ENCODE peak calls at places on chromosome 14, in nine cellular contexts. Y is CD8-positive, alpha-beta T cell; I is ovary; B is mammary epithelial cell; E is Karpas-422; N is IMR-90; F is esophagus squamous epithelium; U is tibial artery; O is mesendoderm. A is an unnamed sample. For H3K4me1, the result is how much of the 10 kb centered on the place peaks cover.

GRCh38 chr14:94483729-94484275 is 7.8 kb upstream of the SERPINA9 start:
- DNase-seq in Y (no peak), I (no peak), B (peak), E (no peak), N (peak), F (no peak), U (no peak), O (no peak), A (no peak)

GRCh38 chr14:95662376-95663186 is 23.6 kb upstream of the TCL1B start:
- DNase-seq in Y (no peak), I (no peak), B (no peak), E (no peak), N (no peak), F (no peak), U (no peak), O (peak), A (no peak)

GRCh38 chr14:102554835-102555819 is 37.3 kb upstream of the RCOR1 start:
- DNase-seq in Y (peak), I (no peak), B (no peak), E (peak), N (no peak), F (no peak), U (peak), O (peak), A (no peak)

GRCh38 chr14:96630281-96630680 is 128.1 kb downstream of the PAPOLA start:
- DNase-seq in Y (no peak), I (no peak), B (no peak), E (no peak), N (no peak), F (no peak), U (no peak), O (no peak), A (no peak)

GRCh38 chr14:39581474-39581873 is 149.2 kb upstream of the FBXO33 start:
- DNase-seq in Y (no peak), I (no peak), B (no peak), E (peak), N (no peak), F (no peak), U (no peak), O (no peak), A (no peak)

GRCh38 chr14:74977164-74977900 is 21.9 kb upstream of the PGF start:
- DNase-seq in Y (no peak), I (no peak), B (no peak), E (no peak), N (no peak), F (no peak), U (no peak), O (no peak), A (no peak)

GRCh38 chr14:90851327-90852036 is 35.3 kb upstream of the TTC7B start:
- DNase-seq in Y (no peak), I (no peak), B (no peak), E (no peak), N (no peak), F (no peak), U (no peak), O (no peak), A (no peak)

GRCh38 chr14:105533811-105534498 is 7.6 kb downstream of the TMEM121 start:
- DNase-seq in Y (no peak), I (no peak), B (no peak), E (no peak), N (no peak), F (no peak), U (no peak), O (no peak), A (no peak)

GRCh38 chr14:99272669-99273024 is 650 bp upstream of the BCL11B start:
- DNase-seq in Y (no peak), I (no peak), B (no peak), E (no peak), N (no peak), F (no peak), U (no peak), O (no peak), A (no peak)

GRCh38 chr14:95504135-95505029 is 12.1 kb downstream of the SYNE3 start:
- DNase-seq in Y (no peak), I (no peak), B (no peak), E (no peak), N (peak), F (no peak), U (peak), O (no peak), A (no peak)

GRCh38 chr14:95256011-95256775 is 63.5 kb downstream of the CLMN start:
- DNase-seq in Y (no peak), I (no peak), B (no peak), E (no peak), N (no peak), F (no peak), U (no peak), O (no peak), A (no peak)

GRCh38 chr14:25537846-25538455 is 488.0 kb upstream of the STXBP6 start:
- DNase-seq in Y (no peak), I (no peak), B (no peak), E (peak), N (no peak), F (no peak), U (no peak), O (peak), A (no peak)

GRCh38 chr14:36591482-36591881 is 9.1 kb upstream of the NKX2-8 start:
- DNase-seq in Y (no peak), I (no peak), B (no peak), E (no peak), N (no peak), F (no peak), U (no peak), O (no peak), A (no peak)

GRCh38 chr14:85580536-85581165 is 50.7 kb downstream of the FLRT2 start:
- DNase-seq in Y (no peak), I (no peak), B (no peak), E (no peak), N (peak), F (no peak), U (no peak), O (no peak), A (no peak)

GRCh38 chr14:80587096-80587724 is 354.3 kb downstream of the CEP128 start:
- DNase-seq in Y (no peak), I (no peak), B (peak), E (peak), N (peak), F (no peak), U (no peak), O (peak), A (no peak)

GRCh38 chr14:91300283-91300841 is 55.9 kb upstream of the GPR68 start:
- DNase-seq in Y (no peak), I (no peak), B (no peak), E (no peak), N (peak), F (no peak), U (no peak), O (no peak), A (no peak)

GRCh38 chr14:57870686-57871457 is 5.0 kb upstream of the SLC35F4 start:
- DNase-seq in Y (no peak), I (no peak), B (no peak), E (no peak), N (no peak), F (no peak), U (no peak), O (no peak), A (no peak)

GRCh38 chr14:102390486-102390885 is 27.7 kb downstream of the TECPR2 start:
- DNase-seq in Y (no peak), I (no peak), B (peak), E (no peak), N (peak), F (no peak), U (no peak), O (no peak), A (no peak)

GRCh38 chr14:86462193-86462592 is 932.2 kb downstream of the FLRT2 start:
- DNase-seq in Y (no peak), I (no peak), B (peak), E (peak), N (peak), F (no peak), U (no peak), O (peak), A (no peak)

GRCh38 chr14:36509056-36509917 is 10.7 kb downstream of the NKX2-1 start:
- DNase-seq in Y (no peak), I (no peak), B (no peak), E (no peak), N (no peak), F (no peak), U (no peak), O (peak), A (no peak)

GRCh38 chr14:78022059-78022458 is 148.1 kb upstream of the NRXN3 start:
- DNase-seq in Y (peak), I (no peak), B (peak), E (peak), N (peak), F (no peak), U (no peak), O (peak), A (no peak)

GRCh38 chr14:26199599-26200370 is 398.0 kb downstream of the NOVA1 start:
- DNase-seq in Y (no peak), I (no peak), B (no peak), E (no peak), N (no peak), F (no peak), U (no peak), O (peak), A (no peak)

GRCh38 chr14:75753696-75754095 is 92.7 kb downstream of the TTLL5 start:
- DNase-seq in Y (no peak), I (no peak), B (no peak), E (no peak), N (no peak), F (no peak), U (no peak), O (no peak), A (no peak)

GRCh38 chr14:51824191-51824590 is 36.2 kb upstream of the GNG2 start:
- DNase-seq in Y (no peak), I (no peak), B (no peak), E (no peak), N (no peak), F (no peak), U (no peak), O (no peak), A (no peak)

GRCh38 chr14:69473271-69473670 is 11.3 kb upstream of the PLEKHD1 start:
- DNase-seq in Y (no peak), I (no peak), B (peak), E (no peak), N (no peak), F (no peak), U (no peak), O (no peak), A (no peak)

GRCh38 chr14:94158239-94158888 is 15.8 kb upstream of the PPP4R4 start:
- DNase-seq in Y (no peak), I (no peak), B (peak), E (no peak), N (no peak), F (no peak), U (no peak), O (no peak), A (no peak)

GRCh38 chr14:93332032-93332852 is 594 bp downstream of the BTBD7 start:
- DNase-seq in Y (peak), I (no peak), B (peak), E (peak), N (peak), F (no peak), U (peak), O (peak), A (no peak)

GRCh38 chr14:68961781-68962584 is 17.1 kb downstream of the ACTN1 start:
- DNase-seq in Y (no peak), I (no peak), B (peak), E (no peak), N (peak), F (no peak), U (no peak), O (peak), A (no peak)

GRCh38 chr14:89000007-89000942 is 175.8 kb downstream of the TTC8 start:
- DNase-seq in Y (no peak), I (no peak), B (peak), E (no peak), N (peak), F (no peak), U (no peak), O (peak), A (no peak)

GRCh38 chr14:102539544-102540309 is 30.2 kb upstream of the ANKRD9 start:
- DNase-seq in Y (no peak), I (peak), B (no peak), E (no peak), N (peak), F (no peak), U (no peak), O (no peak), A (no peak)

GRCh38 chr14:103520657-103521437 is 1.8 kb downstream of the CKB start:
- DNase-seq in Y (peak), I (peak), B (peak), E (peak), N (peak), F (no peak), U (peak), O (peak), A (peak)

GRCh38 chr14:34930591-34931069 is 52.2 kb upstream of the SRP54 start:
- DNase-seq in Y (no peak), I (no peak), B (no peak), E (no peak), N (no peak), F (no peak), U (no peak), O (no peak), A (no peak)

GRCh38 chr14:34714320-34715107 is at the start of gene CFL2:
- DNase-seq in Y (peak), I (peak), B (peak), E (peak), N (peak), F (peak), U (peak), O (peak), A (peak)

GRCh38 chr14:22505751-22506710 is 83.0 kb downstream of the DAD1 start:
- DNase-seq in Y (no peak), I (no peak), B (no peak), E (no peak), N (no peak), F (no peak), U (no peak), O (no peak), A (no peak)

GRCh38 chr14:89936654-89937185 is 17.8 kb downstream of the EFCAB11 start:
- DNase-seq in Y (no peak), I (no peak), B (no peak), E (no peak), N (no peak), F (no peak), U (no peak), O (no peak), A (no peak)

DNA sequence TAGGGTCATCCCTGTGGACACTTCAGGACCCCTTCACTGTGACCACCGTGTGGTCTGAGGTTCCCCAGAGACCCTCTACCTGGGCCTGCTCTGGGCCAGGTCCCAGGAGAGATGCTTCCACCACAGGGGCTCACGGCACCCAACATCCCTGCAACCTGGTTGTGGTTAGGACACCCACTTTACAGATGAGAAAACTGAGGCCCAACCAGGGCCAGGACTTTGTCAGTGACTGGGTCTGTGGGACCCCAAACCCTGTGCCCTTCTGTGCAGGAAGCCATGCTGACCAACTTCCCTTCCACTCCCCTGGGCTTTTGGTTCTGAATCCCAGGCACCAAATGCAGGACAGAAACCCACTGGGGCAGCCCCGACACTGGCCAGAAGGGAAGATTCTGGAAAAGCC is 21.6 kb downstream of the BEGAIN start:
- DNase-seq in Y (no peak), I (no peak), B (no peak), E (no peak), N (no peak), F (no peak), U (no peak), O (no peak), A (no peak)
- H3K4me1 ChIP-seq in Y (under half), I (under half), B (under half), E (under half), N (under half), F (under half), U (under half), O (under half), A (under half)

GRCh38 chr14:67532998-67533753 is at the start of gene PLEKHH1:
- DNase-seq in Y (peak), I (peak), B (peak), E (peak), N (peak), F (no peak), U (peak), O (peak), A (peak)
- H3K27ac ChIP-seq in Y (no peak), I (no peak), B (no peak), E (no peak), N (no peak), F (peak), U (peak), O (peak), A (peak)

GRCh38 chr14:29740491-29740890 is 187.2 kb downstream of the PRKD1 start:
- DNase-seq in Y (no peak), I (no peak), B (no peak), E (no peak), N (no peak), F (no peak), U (no peak), O (no peak), A (no peak)
- H3K4me1 ChIP-seq in Y (under half), I (under half), B (under half), E (under half), N (under half), F (under half), U (under half), O (under half), A (under half)

GRCh38 chr14:73761621-73762355 is 47.6 kb upstream of the PNMA1 start:
- DNase-seq in Y (no peak), I (no peak), B (no peak), E (peak), N (no peak), F (no peak), U (no peak), O (no peak), A (no peak)
- H3K27ac ChIP-seq in Y (peak), I (no peak), B (no peak), E (peak), N (no peak), F (peak), U (peak), O (no peak), A (peak)